ENCODE peak calls at places on chromosomes 7 and 10, in six cellular contexts. E, G, A, W, L and J are unnamed samples.

GRCh38 chr10:119644215-119644826 is 6.9 kb upstream of the BAG3 start:
- DNase-seq in A (no peak), G (no peak), L (no peak), E (no peak), W (no peak), J (no peak)

GRCh38 chr7:47771990-47772360 is 176.3 kb downstream of the PKD1L1 start:
- DNase-seq in L (no peak), G (no peak), W (no peak), E (no peak), A (no peak), J (no peak)

GRCh38 chr7:36155811-36156361 is 2.8 kb downstream of the EEPD1 start:
- DNase-seq in A (no peak), G (peak; percentile 30), L (no peak), E (no peak), W (no peak), J (peak; percentile 7)

GRCh38 chr7:80883188-80884025 is 35.4 kb downstream of the SEMA3C start:
- DNase-seq in L (no peak), A (no peak), G (no peak), E (peak; percentile 97), W (no peak), J (no peak)

GRCh38 chr10:11242443-11243386 is 225.0 kb downstream of the CELF2 start:
- DNase-seq in G (peak; percentile 81), A (no peak), E (no peak), L (peak; percentile 94), W (no peak), J (peak; percentile 32)

GRCh38 chr10:47289921-47290320 is 10.1 kb upstream of the GDF10 start:
- DNase-seq in E (no peak), A (no peak), G (no peak), W (no peak), L (no peak), J (no peak)

GRCh38 chr10:35433851-35434426 is 97.6 kb downstream of the CCNY start:
- DNase-seq in G (no peak), L (peak; percentile 37), A (no peak), W (no peak), E (no peak), J (no peak)

GRCh38 chr7:133529861-133530260 is 277.0 kb downstream of the EXOC4 start:
- DNase-seq in E (no peak), A (no peak), L (no peak), G (peak; percentile 6), W (no peak), J (no peak)

GRCh38 chr7:21753071-21753470 is 192.6 kb downstream of the CDCA7L start:
- DNase-seq in L (no peak), G (no peak), E (no peak), A (no peak), W (no peak), J (no peak)

GRCh38 chr7:35286986-35287385 is 33.1 kb upstream of the TBX20 start:
- DNase-seq in W (no peak), A (no peak), E (no peak), L (no peak), G (no peak), J (no peak)

GRCh38 chr10:92629945-92630344 is 37.0 kb downstream of the KIF11 start:
- DNase-seq in A (no peak), L (no peak), E (no peak), W (no peak), G (no peak), J (no peak)

GRCh38 chr7:84786073-84786472 is 400.8 kb downstream of the SEMA3D start:
- DNase-seq in E (no peak), A (no peak), W (no peak), G (no peak), L (no peak), J (no peak)

GRCh38 chr10:93095225-93095624 is 21.5 kb downstream of the CYP26A1 start:
- DNase-seq in E (no peak), L (no peak), G (no peak), A (no peak), W (no peak), J (no peak)

GRCh38 chr10:29969255-29970011 is 90.0 kb downstream of the JCAD start:
- DNase-seq in L (no peak), G (no peak), E (no peak), A (no peak), W (no peak), J (no peak)

GRCh38 chr7:7318610-7319009 is 136.3 kb downstream of the C1GALT1 start:
- DNase-seq in L (no peak), A (no peak), E (no peak), G (no peak), W (no peak), J (no peak)

GRCh38 chr10:88979153-88979562 is 11.4 kb upstream of the FAS start:
- DNase-seq in A (no peak), E (no peak), L (no peak), W (no peak), G (no peak), J (no peak)

GRCh38 chr10:6401562-6402348 is 178.3 kb downstream of the PRKCQ start:
- DNase-seq in E (peak; percentile 75), L (peak; percentile 82), G (peak; percentile 85), A (peak; percentile 49), W (no peak), J (peak; percentile 88)

GRCh38 chr10:87038286-87038717 is 18.2 kb downstream of the FAM25A start:
- DNase-seq in W (no peak), G (no peak), A (no peak), E (no peak), L (no peak), J (no peak)

GRCh38 chr7:126700807-126701604 is 551.7 kb downstream of the GRM8 start:
- DNase-seq in L (peak; percentile 98), G (peak; percentile 44), W (no peak), E (peak; percentile 94), A (peak; percentile 31), J (no peak)

GRCh38 chr7:2821161-2821841 is 22.8 kb downstream of the GNA12 start:
- DNase-seq in G (peak; percentile 82), L (peak; percentile 75), A (no peak), W (no peak), E (no peak), J (peak; percentile 67)